ENCODE peak calls at places on chromosomes 3 and 15, in nine cellular contexts. One of them, this sample, is unnamed.

GRCh38 chr15:37217567-37217966 is 117.2 kb upstream of the MEIS2 start:
- DNase-seq in progenitor cell of endocrine pancreas: no peak
- DNase-seq in colonic mucosa: no peak
- DNase-seq in fibroblast of the aortic adventitia: no peak
- DNase-seq in spleen: no peak
- DNase-seq in Peyer's patch: no peak
- DNase-seq in mesothelial cell of epicardium: no peak
- DNase-seq in fibroblast of lung: no peak
- DNase-seq in GM06990: no peak
- DNase-seq in this sample: peak

GRCh38 chr3:42701371-42702065 is 1.1 kb downstream of the HHATL start:
- DNase-seq in progenitor cell of endocrine pancreas: peak
- DNase-seq in colonic mucosa: peak
- DNase-seq in fibroblast of the aortic adventitia: peak
- DNase-seq in spleen: peak
- DNase-seq in Peyer's patch: no peak
- DNase-seq in mesothelial cell of epicardium: peak
- DNase-seq in fibroblast of lung: peak
- DNase-seq in GM06990: no peak
- DNase-seq in this sample: no peak

GRCh38 chr15:68594533-68595259 is 15.9 kb downstream of the CORO2B start:
- DNase-seq in progenitor cell of endocrine pancreas: no peak
- DNase-seq in colonic mucosa: no peak
- DNase-seq in fibroblast of the aortic adventitia: no peak
- DNase-seq in spleen: peak
- DNase-seq in Peyer's patch: no peak
- DNase-seq in mesothelial cell of epicardium: no peak
- DNase-seq in fibroblast of lung: no peak
- DNase-seq in GM06990: no peak
- DNase-seq in this sample: no peak

GRCh38 chr3:45008117-45008516 is 18.0 kb upstream of the CLEC3B start:
- DNase-seq in progenitor cell of endocrine pancreas: no peak
- DNase-seq in colonic mucosa: no peak
- DNase-seq in fibroblast of the aortic adventitia: peak
- DNase-seq in spleen: no peak
- DNase-seq in Peyer's patch: no peak
- DNase-seq in mesothelial cell of epicardium: no peak
- DNase-seq in fibroblast of lung: peak
- DNase-seq in GM06990: no peak
- DNase-seq in this sample: peak

GRCh38 chr3:182325213-182325941 is 467.9 kb upstream of the ATP11B start:
- DNase-seq in progenitor cell of endocrine pancreas: no peak
- DNase-seq in colonic mucosa: no peak
- DNase-seq in fibroblast of the aortic adventitia: no peak
- DNase-seq in spleen: no peak
- DNase-seq in Peyer's patch: no peak
- DNase-seq in mesothelial cell of epicardium: no peak
- DNase-seq in fibroblast of lung: peak
- DNase-seq in GM06990: peak
- DNase-seq in this sample: no peak

GRCh38 chr15:57922780-57923179 is 142.7 kb downstream of the ALDH1A2 start:
- DNase-seq in progenitor cell of endocrine pancreas: no peak
- DNase-seq in colonic mucosa: peak
- DNase-seq in fibroblast of the aortic adventitia: no peak
- DNase-seq in spleen: no peak
- DNase-seq in Peyer's patch: no peak
- DNase-seq in mesothelial cell of epicardium: no peak
- DNase-seq in fibroblast of lung: no peak
- DNase-seq in GM06990: no peak
- DNase-seq in this sample: peak

GRCh38 chr3:10017636-10018292 is 8.5 kb upstream of the FANCD2 start:
- DNase-seq in progenitor cell of endocrine pancreas: no peak
- DNase-seq in colonic mucosa: no peak
- DNase-seq in fibroblast of the aortic adventitia: peak
- DNase-seq in spleen: no peak
- DNase-seq in Peyer's patch: no peak
- DNase-seq in mesothelial cell of epicardium: no peak
- DNase-seq in fibroblast of lung: peak
- DNase-seq in GM06990: no peak
- DNase-seq in this sample: peak

GRCh38 chr15:69794643-69795461 is 302.9 kb downstream of the TLE3 start:
- DNase-seq in progenitor cell of endocrine pancreas: no peak
- DNase-seq in colonic mucosa: no peak
- DNase-seq in fibroblast of the aortic adventitia: peak
- DNase-seq in spleen: peak
- DNase-seq in Peyer's patch: no peak
- DNase-seq in mesothelial cell of epicardium: no peak
- DNase-seq in fibroblast of lung: peak
- DNase-seq in GM06990: no peak
- DNase-seq in this sample: peak

GRCh38 chr15:58243083-58243482 is 104.9 kb downstream of the AQP9 start:
- DNase-seq in progenitor cell of endocrine pancreas: no peak
- DNase-seq in colonic mucosa: no peak
- DNase-seq in fibroblast of the aortic adventitia: no peak
- DNase-seq in spleen: no peak
- DNase-seq in Peyer's patch: no peak
- DNase-seq in mesothelial cell of epicardium: no peak
- DNase-seq in fibroblast of lung: no peak
- DNase-seq in GM06990: no peak
- DNase-seq in this sample: no peak

GRCh38 chr15:46077220-46077619 is 442.4 kb downstream of the SQOR start:
- DNase-seq in progenitor cell of endocrine pancreas: no peak
- DNase-seq in colonic mucosa: no peak
- DNase-seq in fibroblast of the aortic adventitia: no peak
- DNase-seq in spleen: no peak
- DNase-seq in Peyer's patch: no peak
- DNase-seq in mesothelial cell of epicardium: no peak
- DNase-seq in fibroblast of lung: no peak
- DNase-seq in GM06990: no peak
- DNase-seq in this sample: no peak

GRCh38 chr3:143179603-143180002 is 60.0 kb downstream of the CHST2 start:
- DNase-seq in progenitor cell of endocrine pancreas: no peak
- DNase-seq in colonic mucosa: no peak
- DNase-seq in fibroblast of the aortic adventitia: no peak
- DNase-seq in spleen: no peak
- DNase-seq in Peyer's patch: no peak
- DNase-seq in mesothelial cell of epicardium: no peak
- DNase-seq in fibroblast of lung: no peak
- DNase-seq in GM06990: no peak
- DNase-seq in this sample: no peak

GRCh38 chr3:157274644-157275137 is 114.7 kb upstream of the CCNL1 start:
- DNase-seq in progenitor cell of endocrine pancreas: no peak
- DNase-seq in colonic mucosa: no peak
- DNase-seq in fibroblast of the aortic adventitia: peak
- DNase-seq in spleen: no peak
- DNase-seq in Peyer's patch: no peak
- DNase-seq in mesothelial cell of epicardium: no peak
- DNase-seq in fibroblast of lung: no peak
- DNase-seq in GM06990: no peak
- DNase-seq in this sample: no peak

GRCh38 chr15:65077981-65078352 is 1.4 kb downstream of the KBTBD13 start:
- DNase-seq in progenitor cell of endocrine pancreas: peak
- DNase-seq in colonic mucosa: peak
- DNase-seq in fibroblast of the aortic adventitia: peak
- DNase-seq in spleen: peak
- DNase-seq in Peyer's patch: peak
- DNase-seq in mesothelial cell of epicardium: no peak
- DNase-seq in fibroblast of lung: peak
- DNase-seq in GM06990: peak
- DNase-seq in this sample: peak

GRCh38 chr3:55885721-55886120 is 398.6 kb upstream of the WNT5A start:
- DNase-seq in progenitor cell of endocrine pancreas: no peak
- DNase-seq in colonic mucosa: no peak
- DNase-seq in fibroblast of the aortic adventitia: no peak
- DNase-seq in spleen: no peak
- DNase-seq in Peyer's patch: no peak
- DNase-seq in mesothelial cell of epicardium: no peak
- DNase-seq in fibroblast of lung: peak
- DNase-seq in GM06990: no peak
- DNase-seq in this sample: peak

GRCh38 chr3:44712455-44713075 is at the start of gene ZNF502:
- DNase-seq in progenitor cell of endocrine pancreas: no peak
- DNase-seq in colonic mucosa: peak
- DNase-seq in fibroblast of the aortic adventitia: peak
- DNase-seq in spleen: peak
- DNase-seq in Peyer's patch: peak
- DNase-seq in mesothelial cell of epicardium: no peak
- DNase-seq in fibroblast of lung: peak
- DNase-seq in GM06990: peak
- DNase-seq in this sample: peak

GRCh38 chr3:188233320-188233719 is 79.4 kb downstream of the LPP start:
- DNase-seq in progenitor cell of endocrine pancreas: no peak
- DNase-seq in colonic mucosa: no peak
- DNase-seq in fibroblast of the aortic adventitia: peak
- DNase-seq in spleen: no peak
- DNase-seq in Peyer's patch: no peak
- DNase-seq in mesothelial cell of epicardium: no peak
- DNase-seq in fibroblast of lung: peak
- DNase-seq in GM06990: no peak
- DNase-seq in this sample: peak

GRCh38 chr3:48765376-48765775 is 48.4 kb upstream of the IP6K2 start:
- DNase-seq in progenitor cell of endocrine pancreas: no peak
- DNase-seq in colonic mucosa: no peak
- DNase-seq in fibroblast of the aortic adventitia: peak
- DNase-seq in spleen: no peak
- DNase-seq in Peyer's patch: no peak
- DNase-seq in mesothelial cell of epicardium: no peak
- DNase-seq in fibroblast of lung: peak
- DNase-seq in GM06990: no peak
- DNase-seq in this sample: peak

DNA sequence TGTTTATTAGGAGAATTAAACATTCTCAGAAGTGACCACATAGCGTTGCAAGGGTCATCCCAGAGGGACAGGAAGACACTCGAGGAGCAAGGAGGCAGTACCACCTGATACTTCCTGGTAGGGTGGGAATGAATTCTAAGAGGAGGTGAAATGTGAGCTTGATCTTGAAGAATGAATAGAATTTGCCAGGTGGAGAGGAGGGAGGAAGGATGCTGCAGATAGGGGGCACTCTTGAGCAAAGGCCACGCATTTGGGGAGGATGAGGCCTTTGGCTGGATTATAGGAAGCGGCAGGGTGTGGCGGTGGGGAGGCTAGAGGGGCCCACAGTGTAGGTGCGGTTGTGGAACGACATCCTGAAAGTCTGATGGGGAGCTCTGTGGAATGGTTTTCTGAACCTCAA is 33.5 kb downstream of the CHCHD6 start:
- DNase-seq in progenitor cell of endocrine pancreas: no peak
- DNase-seq in colonic mucosa: no peak
- DNase-seq in fibroblast of the aortic adventitia: no peak
- DNase-seq in spleen: no peak
- DNase-seq in Peyer's patch: no peak
- DNase-seq in mesothelial cell of epicardium: no peak
- DNase-seq in fibroblast of lung: no peak
- DNase-seq in GM06990: no peak
- DNase-seq in this sample: no peak
- TF ChIP-seq CTCF in progenitor cell of endocrine pancreas: no peak
- TF ChIP-seq CTCF in colonic mucosa: no peak
- TF ChIP-seq CTCF in fibroblast of the aortic adventitia: peak
- TF ChIP-seq CTCF in spleen: no peak
- TF ChIP-seq CTCF in Peyer's patch: no peak
- TF ChIP-seq CTCF in mesothelial cell of epicardium: peak
- TF ChIP-seq CTCF in fibroblast of lung: peak
- TF ChIP-seq CTCF in GM06990: peak
- TF ChIP-seq CTCF in this sample: peak

DNA sequence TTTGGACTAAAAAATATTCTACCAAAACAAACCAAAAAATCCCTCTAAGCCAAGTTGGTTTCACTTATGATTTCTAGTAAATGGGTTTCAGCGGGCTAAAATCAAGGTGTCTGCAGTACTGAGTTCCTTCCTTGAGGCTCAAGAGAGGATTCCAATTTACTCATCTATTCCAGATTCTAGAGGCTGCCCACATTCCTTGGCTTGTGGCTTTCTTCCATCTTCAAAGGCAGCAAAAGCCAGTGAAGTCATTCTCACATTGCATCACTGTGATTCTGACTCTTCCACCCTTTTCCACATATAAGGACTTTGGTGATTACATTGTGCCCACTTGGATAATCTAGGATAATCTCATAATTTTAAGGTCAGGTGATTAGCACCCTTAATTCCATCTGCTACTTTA is 48.1 kb downstream of the DPPA2 start:
- DNase-seq in progenitor cell of endocrine pancreas: no peak
- DNase-seq in colonic mucosa: no peak
- DNase-seq in fibroblast of the aortic adventitia: no peak
- DNase-seq in spleen: no peak
- DNase-seq in Peyer's patch: no peak
- DNase-seq in mesothelial cell of epicardium: no peak
- DNase-seq in fibroblast of lung: peak
- DNase-seq in GM06990: no peak
- DNase-seq in this sample: no peak
- TF ChIP-seq CTCF in progenitor cell of endocrine pancreas: no peak
- TF ChIP-seq CTCF in colonic mucosa: no peak
- TF ChIP-seq CTCF in fibroblast of the aortic adventitia: no peak
- TF ChIP-seq CTCF in spleen: no peak
- TF ChIP-seq CTCF in Peyer's patch: no peak
- TF ChIP-seq CTCF in mesothelial cell of epicardium: no peak
- TF ChIP-seq CTCF in fibroblast of lung: no peak
- TF ChIP-seq CTCF in GM06990: no peak
- TF ChIP-seq CTCF in this sample: no peak

GRCh38 chr15:44195151-44195740 is at the start of gene FRMD5:
- DNase-seq in progenitor cell of endocrine pancreas: peak
- DNase-seq in colonic mucosa: peak
- DNase-seq in fibroblast of the aortic adventitia: peak
- DNase-seq in spleen: peak
- DNase-seq in Peyer's patch: peak
- DNase-seq in mesothelial cell of epicardium: peak
- DNase-seq in fibroblast of lung: peak
- DNase-seq in GM06990: peak
- DNase-seq in this sample: peak
- TF ChIP-seq CTCF in progenitor cell of endocrine pancreas: peak
- TF ChIP-seq CTCF in colonic mucosa: peak
- TF ChIP-seq CTCF in fibroblast of the aortic adventitia: peak
- TF ChIP-seq CTCF in spleen: peak
- TF ChIP-seq CTCF in Peyer's patch: peak
- TF ChIP-seq CTCF in mesothelial cell of epicardium: peak
- TF ChIP-seq CTCF in fibroblast of lung: peak
- TF ChIP-seq CTCF in GM06990: peak
- TF ChIP-seq CTCF in this sample: peak

DNA sequence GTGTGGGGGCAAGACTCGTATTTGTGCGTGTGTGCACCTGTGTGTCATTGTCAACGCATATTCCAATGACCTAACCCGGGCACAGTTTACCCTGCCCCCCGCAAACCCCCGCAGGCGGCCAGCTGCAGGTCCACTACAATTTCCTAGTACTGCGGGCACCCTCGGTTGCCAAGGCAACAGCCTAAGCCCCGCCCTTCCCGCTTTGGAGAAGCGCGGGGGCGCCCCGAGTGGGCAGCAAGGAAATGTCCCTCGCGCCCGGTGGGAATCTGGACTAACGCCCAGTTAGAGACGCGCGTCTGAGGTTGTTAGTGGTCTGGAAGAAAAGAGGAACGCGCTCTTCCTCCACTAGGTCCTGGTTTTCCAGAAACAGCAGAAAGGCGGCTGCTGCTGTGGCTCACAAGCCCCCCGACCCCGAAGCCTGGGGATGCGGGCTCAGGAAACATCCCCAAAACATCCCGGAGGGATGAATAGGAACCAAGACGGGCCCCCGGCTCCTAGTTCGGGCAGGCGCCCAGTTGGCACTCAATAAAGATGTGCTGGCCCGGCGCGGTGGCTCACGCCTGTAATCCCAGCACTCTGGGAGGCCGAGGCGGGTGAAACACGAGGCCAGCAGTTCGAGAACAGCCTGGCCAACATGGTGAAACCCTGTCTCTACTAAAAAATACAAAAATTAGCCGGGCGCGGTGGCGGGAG is 1.1 kb downstream of the ABHD14A start:
- DNase-seq in progenitor cell of endocrine pancreas: peak
- DNase-seq in colonic mucosa: peak
- DNase-seq in fibroblast of the aortic adventitia: peak
- DNase-seq in spleen: peak
- DNase-seq in Peyer's patch: peak
- DNase-seq in mesothelial cell of epicardium: no peak
- DNase-seq in fibroblast of lung: peak
- DNase-seq in GM06990: peak
- DNase-seq in this sample: peak
- TF ChIP-seq CTCF in progenitor cell of endocrine pancreas: peak
- TF ChIP-seq CTCF in colonic mucosa: no peak
- TF ChIP-seq CTCF in fibroblast of the aortic adventitia: no peak
- TF ChIP-seq CTCF in spleen: peak
- TF ChIP-seq CTCF in Peyer's patch: no peak
- TF ChIP-seq CTCF in mesothelial cell of epicardium: no peak
- TF ChIP-seq CTCF in fibroblast of lung: peak
- TF ChIP-seq CTCF in GM06990: no peak
- TF ChIP-seq CTCF in this sample: no peak